ENCODE peak calls at places on chromosome 1, in four cellular contexts. One of them, this sample, is unnamed.

GRCh38 chr1:53116307-53116810 is 26.1 kb downstream of the SLC1A7 start:
- DNase-seq in stimulated activated CD4-positive, alpha-beta T cell treated with anti-CD3 and anti-CD28 coated beads, Interleukin-1b, Interleukin-23, amount 100 ng/mL, for 24 hours: no peak
- DNase-seq in GM06990: no peak
- DNase-seq in islet precursor cell: no peak
- DNase-seq in this sample: no peak

GRCh38 chr1:184457500-184457899 is 70.7 kb downstream of the C1orf21 start:
- DNase-seq in stimulated activated CD4-positive, alpha-beta T cell treated with anti-CD3 and anti-CD28 coated beads, Interleukin-1b, Interleukin-23, amount 100 ng/mL, for 24 hours: no peak
- DNase-seq in GM06990: no peak
- DNase-seq in islet precursor cell: no peak
- DNase-seq in this sample: no peak

GRCh38 chr1:41482001-41482765 is 2.3 kb downstream of the EDN2 start:
- DNase-seq in stimulated activated CD4-positive, alpha-beta T cell treated with anti-CD3 and anti-CD28 coated beads, Interleukin-1b, Interleukin-23, amount 100 ng/mL, for 24 hours: no peak
- DNase-seq in GM06990: no peak
- DNase-seq in islet precursor cell: no peak
- DNase-seq in this sample: no peak

GRCh38 chr1:63797056-63797726 is 23.4 kb downstream of the ROR1 start:
- DNase-seq in stimulated activated CD4-positive, alpha-beta T cell treated with anti-CD3 and anti-CD28 coated beads, Interleukin-1b, Interleukin-23, amount 100 ng/mL, for 24 hours: no peak
- DNase-seq in GM06990: no peak
- DNase-seq in islet precursor cell: peak
- DNase-seq in this sample: no peak

GRCh38 chr1:16612332-16613172 is 812 bp downstream of the NBPF1 start:
- DNase-seq in stimulated activated CD4-positive, alpha-beta T cell treated with anti-CD3 and anti-CD28 coated beads, Interleukin-1b, Interleukin-23, amount 100 ng/mL, for 24 hours: no peak
- DNase-seq in GM06990: no peak
- DNase-seq in islet precursor cell: peak
- DNase-seq in this sample: peak

GRCh38 chr1:3530086-3530930 is 75.8 kb downstream of the ARHGEF16 start:
- DNase-seq in stimulated activated CD4-positive, alpha-beta T cell treated with anti-CD3 and anti-CD28 coated beads, Interleukin-1b, Interleukin-23, amount 100 ng/mL, for 24 hours: no peak
- DNase-seq in GM06990: no peak
- DNase-seq in islet precursor cell: peak
- DNase-seq in this sample: peak

GRCh38 chr1:3693321-3693720 is 41.0 kb downstream of the TP73 start:
- DNase-seq in stimulated activated CD4-positive, alpha-beta T cell treated with anti-CD3 and anti-CD28 coated beads, Interleukin-1b, Interleukin-23, amount 100 ng/mL, for 24 hours: no peak
- DNase-seq in GM06990: no peak
- DNase-seq in islet precursor cell: no peak
- DNase-seq in this sample: no peak

GRCh38 chr1:218620956-218621355 is 275.8 kb downstream of the TGFB2 start:
- DNase-seq in stimulated activated CD4-positive, alpha-beta T cell treated with anti-CD3 and anti-CD28 coated beads, Interleukin-1b, Interleukin-23, amount 100 ng/mL, for 24 hours: no peak
- DNase-seq in GM06990: no peak
- DNase-seq in islet precursor cell: no peak
- DNase-seq in this sample: no peak

GRCh38 chr1:230171337-230172015 is 104.4 kb downstream of the GALNT2 start:
- DNase-seq in stimulated activated CD4-positive, alpha-beta T cell treated with anti-CD3 and anti-CD28 coated beads, Interleukin-1b, Interleukin-23, amount 100 ng/mL, for 24 hours: no peak
- DNase-seq in GM06990: no peak
- DNase-seq in islet precursor cell: no peak
- DNase-seq in this sample: no peak

GRCh38 chr1:119159963-119160362 is 19.5 kb upstream of the WARS2 start:
- DNase-seq in stimulated activated CD4-positive, alpha-beta T cell treated with anti-CD3 and anti-CD28 coated beads, Interleukin-1b, Interleukin-23, amount 100 ng/mL, for 24 hours: no peak
- DNase-seq in GM06990: no peak
- DNase-seq in islet precursor cell: no peak
- DNase-seq in this sample: no peak

GRCh38 chr1:237712808-237713207 is 177.9 kb downstream of the ZP4 start:
- DNase-seq in stimulated activated CD4-positive, alpha-beta T cell treated with anti-CD3 and anti-CD28 coated beads, Interleukin-1b, Interleukin-23, amount 100 ng/mL, for 24 hours: no peak
- DNase-seq in GM06990: no peak
- DNase-seq in islet precursor cell: no peak
- DNase-seq in this sample: no peak

GRCh38 chr1:86150553-86151055 is 6.0 kb downstream of the COL24A1 start:
- DNase-seq in stimulated activated CD4-positive, alpha-beta T cell treated with anti-CD3 and anti-CD28 coated beads, Interleukin-1b, Interleukin-23, amount 100 ng/mL, for 24 hours: no peak
- DNase-seq in GM06990: no peak
- DNase-seq in islet precursor cell: no peak
- DNase-seq in this sample: no peak

GRCh38 chr1:37509181-37509580 is 5.4 kb downstream of the MEAF6 start:
- DNase-seq in stimulated activated CD4-positive, alpha-beta T cell treated with anti-CD3 and anti-CD28 coated beads, Interleukin-1b, Interleukin-23, amount 100 ng/mL, for 24 hours: no peak
- DNase-seq in GM06990: no peak
- DNase-seq in islet precursor cell: peak
- DNase-seq in this sample: peak

GRCh38 chr1:232620356-232620841 is 9.5 kb downstream of the SIPA1L2 start:
- DNase-seq in stimulated activated CD4-positive, alpha-beta T cell treated with anti-CD3 and anti-CD28 coated beads, Interleukin-1b, Interleukin-23, amount 100 ng/mL, for 24 hours: no peak
- DNase-seq in GM06990: no peak
- DNase-seq in islet precursor cell: peak
- DNase-seq in this sample: peak

GRCh38 chr1:246454655-246455054 is 52.4 kb downstream of the SMYD3 start:
- DNase-seq in stimulated activated CD4-positive, alpha-beta T cell treated with anti-CD3 and anti-CD28 coated beads, Interleukin-1b, Interleukin-23, amount 100 ng/mL, for 24 hours: no peak
- DNase-seq in GM06990: no peak
- DNase-seq in islet precursor cell: no peak
- DNase-seq in this sample: no peak

GRCh38 chr1:89918794-89919155 is 76.1 kb upstream of the ZNF326 start:
- DNase-seq in stimulated activated CD4-positive, alpha-beta T cell treated with anti-CD3 and anti-CD28 coated beads, Interleukin-1b, Interleukin-23, amount 100 ng/mL, for 24 hours: no peak
- DNase-seq in GM06990: no peak
- DNase-seq in islet precursor cell: no peak
- DNase-seq in this sample: no peak

GRCh38 chr1:215344534-215344933 is 222.6 kb upstream of the KCTD3 start:
- DNase-seq in stimulated activated CD4-positive, alpha-beta T cell treated with anti-CD3 and anti-CD28 coated beads, Interleukin-1b, Interleukin-23, amount 100 ng/mL, for 24 hours: no peak
- DNase-seq in GM06990: no peak
- DNase-seq in islet precursor cell: no peak
- DNase-seq in this sample: no peak

GRCh38 chr1:160801836-160802580 is 6.0 kb downstream of the LY9 start:
- DNase-seq in stimulated activated CD4-positive, alpha-beta T cell treated with anti-CD3 and anti-CD28 coated beads, Interleukin-1b, Interleukin-23, amount 100 ng/mL, for 24 hours: no peak
- DNase-seq in GM06990: no peak
- DNase-seq in islet precursor cell: peak
- DNase-seq in this sample: no peak

GRCh38 chr1:29283804-29284195 is 47.5 kb downstream of the PTPRU start:
- DNase-seq in stimulated activated CD4-positive, alpha-beta T cell treated with anti-CD3 and anti-CD28 coated beads, Interleukin-1b, Interleukin-23, amount 100 ng/mL, for 24 hours: no peak
- DNase-seq in GM06990: no peak
- DNase-seq in islet precursor cell: no peak
- DNase-seq in this sample: no peak

GRCh38 chr1:109724933-109725332 is 12.9 kb downstream of the GSTM5 start:
- DNase-seq in stimulated activated CD4-positive, alpha-beta T cell treated with anti-CD3 and anti-CD28 coated beads, Interleukin-1b, Interleukin-23, amount 100 ng/mL, for 24 hours: no peak
- DNase-seq in GM06990: no peak
- DNase-seq in islet precursor cell: no peak
- DNase-seq in this sample: no peak

GRCh38 chr1:6386371-6386949 is 7.1 kb downstream of the ACOT7 start:
- DNase-seq in stimulated activated CD4-positive, alpha-beta T cell treated with anti-CD3 and anti-CD28 coated beads, Interleukin-1b, Interleukin-23, amount 100 ng/mL, for 24 hours: no peak
- DNase-seq in GM06990: no peak
- DNase-seq in islet precursor cell: peak
- DNase-seq in this sample: peak

GRCh38 chr1:147891088-147891487 is 11.5 kb upstream of the GJA8 start:
- DNase-seq in stimulated activated CD4-positive, alpha-beta T cell treated with anti-CD3 and anti-CD28 coated beads, Interleukin-1b, Interleukin-23, amount 100 ng/mL, for 24 hours: no peak
- DNase-seq in GM06990: no peak
- DNase-seq in islet precursor cell: no peak
- DNase-seq in this sample: no peak

GRCh38 chr1:106536741-106537140 is 519.7 kb upstream of the PRMT6 start:
- DNase-seq in stimulated activated CD4-positive, alpha-beta T cell treated with anti-CD3 and anti-CD28 coated beads, Interleukin-1b, Interleukin-23, amount 100 ng/mL, for 24 hours: no peak
- DNase-seq in GM06990: no peak
- DNase-seq in islet precursor cell: no peak
- DNase-seq in this sample: no peak

GRCh38 chr1:77847621-77848080 is 40.8 kb upstream of the NEXN start:
- DNase-seq in stimulated activated CD4-positive, alpha-beta T cell treated with anti-CD3 and anti-CD28 coated beads, Interleukin-1b, Interleukin-23, amount 100 ng/mL, for 24 hours: no peak
- DNase-seq in GM06990: no peak
- DNase-seq in islet precursor cell: no peak
- DNase-seq in this sample: no peak

GRCh38 chr1:20484526-20485462 is 1.2 kb downstream of the CAMK2N1 start:
- DNase-seq in stimulated activated CD4-positive, alpha-beta T cell treated with anti-CD3 and anti-CD28 coated beads, Interleukin-1b, Interleukin-23, amount 100 ng/mL, for 24 hours: no peak
- DNase-seq in GM06990: no peak
- DNase-seq in islet precursor cell: peak
- DNase-seq in this sample: peak

GRCh38 chr1:204102719-204103118 is 29.8 kb downstream of the SOX13 start:
- DNase-seq in stimulated activated CD4-positive, alpha-beta T cell treated with anti-CD3 and anti-CD28 coated beads, Interleukin-1b, Interleukin-23, amount 100 ng/mL, for 24 hours: no peak
- DNase-seq in GM06990: no peak
- DNase-seq in islet precursor cell: peak
- DNase-seq in this sample: peak

GRCh38 chr1:41823453-41823852 is 95.3 kb downstream of the HIVEP3 start:
- DNase-seq in stimulated activated CD4-positive, alpha-beta T cell treated with anti-CD3 and anti-CD28 coated beads, Interleukin-1b, Interleukin-23, amount 100 ng/mL, for 24 hours: no peak
- DNase-seq in GM06990: no peak
- DNase-seq in islet precursor cell: peak
- DNase-seq in this sample: peak

GRCh38 chr1:203351037-203351625 is at the start of gene FMOD:
- DNase-seq in stimulated activated CD4-positive, alpha-beta T cell treated with anti-CD3 and anti-CD28 coated beads, Interleukin-1b, Interleukin-23, amount 100 ng/mL, for 24 hours: no peak
- DNase-seq in GM06990: no peak
- DNase-seq in islet precursor cell: peak
- DNase-seq in this sample: peak

GRCh38 chr1:208167229-208167869 is 76.8 kb downstream of the PLXNA2 start:
- DNase-seq in stimulated activated CD4-positive, alpha-beta T cell treated with anti-CD3 and anti-CD28 coated beads, Interleukin-1b, Interleukin-23, amount 100 ng/mL, for 24 hours: no peak
- DNase-seq in GM06990: no peak
- DNase-seq in islet precursor cell: no peak
- DNase-seq in this sample: no peak

GRCh38 chr1:168531605-168532345 is 12.0 kb downstream of the XCL2 start:
- DNase-seq in stimulated activated CD4-positive, alpha-beta T cell treated with anti-CD3 and anti-CD28 coated beads, Interleukin-1b, Interleukin-23, amount 100 ng/mL, for 24 hours: no peak
- DNase-seq in GM06990: no peak
- DNase-seq in islet precursor cell: no peak
- DNase-seq in this sample: no peak

GRCh38 chr1:185315364-185316108 is 1.5 kb downstream of the IVNS1ABP start:
- DNase-seq in stimulated activated CD4-positive, alpha-beta T cell treated with anti-CD3 and anti-CD28 coated beads, Interleukin-1b, Interleukin-23, amount 100 ng/mL, for 24 hours: no peak
- DNase-seq in GM06990: no peak
- DNase-seq in islet precursor cell: no peak
- DNase-seq in this sample: no peak

GRCh38 chr1:179929955-179930798 is 24.4 kb upstream of the CEP350 start:
- DNase-seq in stimulated activated CD4-positive, alpha-beta T cell treated with anti-CD3 and anti-CD28 coated beads, Interleukin-1b, Interleukin-23, amount 100 ng/mL, for 24 hours: no peak
- DNase-seq in GM06990: no peak
- DNase-seq in islet precursor cell: no peak
- DNase-seq in this sample: no peak

GRCh38 chr1:21001042-21001441 is 175.7 kb downstream of the EIF4G3 start:
- DNase-seq in stimulated activated CD4-positive, alpha-beta T cell treated with anti-CD3 and anti-CD28 coated beads, Interleukin-1b, Interleukin-23, amount 100 ng/mL, for 24 hours: no peak
- DNase-seq in GM06990: no peak
- DNase-seq in islet precursor cell: no peak
- DNase-seq in this sample: no peak

GRCh38 chr1:206001476-206001888 is 1.7 kb downstream of the RAB7B start:
- DNase-seq in stimulated activated CD4-positive, alpha-beta T cell treated with anti-CD3 and anti-CD28 coated beads, Interleukin-1b, Interleukin-23, amount 100 ng/mL, for 24 hours: peak
- DNase-seq in GM06990: no peak
- DNase-seq in islet precursor cell: peak
- DNase-seq in this sample: peak

This sample was measured in ELF-1.